ENCODE peak calls at places on chromosomes 1 and 21, in seven cellular contexts. X is NCI-H1694 treated with DMSO at 0.1 percent for 48 hours; Q is CD4-positive, CD25-positive, alpha-beta regulatory T cell; A is pancreas; H is stimulated activated CD4-positive, alpha-beta T cell treated with anti-CD3 and anti-CD28 coated beads, Interleukin-2, amount 100 ng/mL, for 24 hours; J is germinal center; M is lung. W is an unnamed sample.

GRCh38 chr1:219724440-219724839 is 111.5 kb upstream of the ZC3H11B start:
- DNase-seq in X (no peak), Q (no peak), A (no peak), H (no peak), J (no peak), M (no peak), W (no peak)

GRCh38 chr1:23169727-23170335 is 1.2 kb upstream of the LUZP1 start:
- DNase-seq in X (peak), Q (no peak), A (no peak), H (no peak), J (peak), M (peak), W (peak)

GRCh38 chr1:234605983-234606730 is 3.8 kb downstream of the IRF2BP2 start:
- DNase-seq in X (peak), Q (peak), A (no peak), H (peak), J (peak), M (no peak), W (no peak)

GRCh38 chr21:35737899-35738341 is 322.4 kb downstream of the SETD4 start:
- DNase-seq in X (no peak), Q (no peak), A (no peak), H (no peak), J (no peak), M (no peak), W (no peak)

GRCh38 chr1:26915204-26915842 is 1.5 kb upstream of the NR0B2 start:
- DNase-seq in X (no peak), Q (no peak), A (peak), H (no peak), J (no peak), M (peak), W (no peak)

GRCh38 chr1:244653439-244654283 is 735 bp downstream of the DESI2 start:
- DNase-seq in X (no peak), Q (no peak), A (peak), H (no peak), J (peak), M (no peak), W (no peak)

GRCh38 chr1:81149649-81150335 is 650.9 kb upstream of the ADGRL2 start:
- DNase-seq in X (no peak), Q (no peak), A (no peak), H (no peak), J (no peak), M (no peak), W (no peak)

GRCh38 chr1:6273380-6273891 is 12.5 kb upstream of the GPR153 start:
- DNase-seq in X (no peak), Q (no peak), A (peak), H (no peak), J (no peak), M (no peak), W (no peak)

GRCh38 chr1:150820710-150821521 is 12.9 kb upstream of the CTSK start:
- DNase-seq in X (no peak), Q (no peak), A (no peak), H (no peak), J (no peak), M (no peak), W (no peak)

GRCh38 chr1:220841293-220841692 is 38.0 kb upstream of the HLX start:
- DNase-seq in X (no peak), Q (no peak), A (no peak), H (no peak), J (no peak), M (no peak), W (no peak)

GRCh38 chr1:244778356-244778755 is 57.1 kb upstream of the COX20 start:
- DNase-seq in X (no peak), Q (no peak), A (no peak), H (no peak), J (no peak), M (no peak), W (no peak)